ENCODE peak calls at places on chromosome 10, in four cellular contexts. I, Q, Z and E are unnamed samples.
A peak's percentile ranks its signal among the peaks of the same experiment; 100 is the strongest.

GRCh38 chr10:43045631-43046287 is 31.1 kb upstream of the RET start:
- DNase-seq in I (no peak), Q (peak; percentile 40), Z (no peak), E (peak; percentile 20)

GRCh38 chr10:116743266-116744064 is 1.1 kb upstream of the HSPA12A start:
- DNase-seq in I (no peak), Q (no peak), Z (no peak), E (no peak)

GRCh38 chr10:22912763-22913389 is 15.0 kb upstream of the ARMC3 start:
- DNase-seq in I (no peak), Q (no peak), Z (no peak), E (no peak)

GRCh38 chr10:103192451-103193106 is 493 bp downstream of the NT5C2 start:
- DNase-seq in I (peak; percentile 46), Q (peak; percentile 86), Z (peak; percentile 55), E (peak; percentile 66)

GRCh38 chr10:115580239-115580638 is 487.1 kb downstream of the ATRNL1 start:
- DNase-seq in I (no peak), Q (no peak), Z (no peak), E (no peak)

GRCh38 chr10:79139124-79139835 is 70.5 kb downstream of the ZMIZ1 start:
- DNase-seq in I (peak; percentile 38), Q (no peak), Z (no peak), E (no peak)

GRCh38 chr10:63464402-63465292 is 1.1 kb downstream of the JMJD1C start:
- DNase-seq in I (no peak), Q (no peak), Z (no peak), E (no peak)

GRCh38 chr10:125034671-125035070 is 92.7 kb downstream of the ZRANB1 start:
- DNase-seq in I (no peak), Q (no peak), Z (no peak), E (no peak)

GRCh38 chr10:122485670-122486069 is 24.3 kb downstream of the HTRA1 start:
- DNase-seq in I (no peak), Q (no peak), Z (no peak), E (no peak)

GRCh38 chr10:120221873-120222485 is 235.0 kb upstream of the PLPP4 start:
- DNase-seq in I (no peak), Q (peak; percentile 82), Z (peak; percentile 2), E (peak; percentile 77)

GRCh38 chr10:84574101-84574500 is 245.7 kb downstream of the CCSER2 start:
- DNase-seq in I (no peak), Q (no peak), Z (no peak), E (no peak)

GRCh38 chr10:91694170-91694794 is 61.4 kb upstream of the PPP1R3C start:
- DNase-seq in I (no peak), Q (peak; percentile 61), Z (no peak), E (no peak)

GRCh38 chr10:78515037-78515872 is 481.6 kb downstream of the RPS24 start:
- DNase-seq in I (no peak), Q (peak; percentile 31), Z (no peak), E (peak; percentile 4)

GRCh38 chr10:71512794-71513379 is 116.2 kb downstream of the CDH23 start:
- DNase-seq in I (no peak), Q (no peak), Z (no peak), E (no peak)

GRCh38 chr10:102492983-102493382 is 9.5 kb downstream of the ACTR1A start:
- DNase-seq in I (no peak), Q (no peak), Z (no peak), E (no peak)

GRCh38 chr10:73095479-73096021 is 1.1 kb downstream of the P4HA1 start:
- DNase-seq in I (no peak), Q (peak; percentile 66), Z (no peak), E (no peak)

GRCh38 chr10:5369362-5370158 is 4.8 kb downstream of the UCN3 start:
- DNase-seq in I (no peak), Q (no peak), Z (no peak), E (no peak)

GRCh38 chr10:114691442-114691941 is 33.4 kb upstream of the ABLIM1 start:
- DNase-seq in I (no peak), Q (no peak), Z (no peak), E (no peak)

GRCh38 chr10:18097524-18097923 is 42.7 kb upstream of the CACNB2 start:
- DNase-seq in I (no peak), Q (no peak), Z (no peak), E (no peak)